ENCODE peak calls at places on chromosomes 4 and X, in four cellular contexts. F, W, C and S are unnamed samples.

GRCh38 chrX:41605144-41605543 is 83.6 kb upstream of the GPR34 start:
- DNase-seq in F (no peak), W (no peak), C (no peak), S (no peak)

GRCh38 chrX:20382518-20383291 is 116.0 kb upstream of the RPS6KA3 start:
- DNase-seq in W (no peak), C (no peak), F (peak), S (no peak)

GRCh38 chr4:23504094-23504493 is 385.8 kb downstream of the PPARGC1A start:
- DNase-seq in W (no peak), C (no peak), F (no peak), S (no peak)

GRCh38 chr4:48944659-48945290 is 38.2 kb upstream of the OCIAD2 start:
- DNase-seq in C (no peak), F (peak), W (peak), S (no peak)

GRCh38 chr4:7904108-7904516 is 35.5 kb downstream of the AFAP1 start:
- DNase-seq in F (no peak), W (no peak), C (no peak), S (no peak)

GRCh38 chrX:18422325-18422724 is 3.1 kb upstream of the CDKL5 start:
- DNase-seq in C (no peak), F (no peak), W (no peak), S (no peak)

GRCh38 chr4:151175754-151176153 is 76.3 kb downstream of the RPS3A start:
- DNase-seq in F (no peak), W (no peak), C (no peak), S (no peak)

GRCh38 chr4:5808081-5808741 is 84.7 kb downstream of the CRMP1 start:
- DNase-seq in W (no peak), F (no peak), C (no peak), S (no peak)

GRCh38 chr4:115323106-115323684 is 209.8 kb upstream of the NDST4 start:
- DNase-seq in F (no peak), C (no peak), W (no peak), S (no peak)

GRCh38 chrX:13165747-13166146 is 121.3 kb upstream of the FAM9C start:
- DNase-seq in C (no peak), F (no peak), W (no peak), S (no peak)

GRCh38 chr4:183960912-183961569 is 55.9 kb downstream of the STOX2 start:
- DNase-seq in F (no peak), W (no peak), C (no peak), S (no peak)

GRCh38 chr4:89995824-89996223 is 101.2 kb downstream of the MMRN1 start:
- DNase-seq in W (no peak), F (peak), C (no peak), S (no peak)

GRCh38 chrX:2684256-2684655 is 6.8 kb upstream of the CD99 start:
- DNase-seq in W (no peak), F (no peak), C (no peak), S (no peak)

GRCh38 chr4:169098054-169098896 is 88.2 kb upstream of the CBR4 start:
- DNase-seq in F (no peak), W (no peak), C (no peak), S (no peak)

GRCh38 chr4:20532871-20533870 is 167.1 kb upstream of the PACRGL start:
- DNase-seq in C (no peak), W (no peak), F (no peak), S (no peak)

GRCh38 chr4:77157859-77158486 is 966 bp downstream of the CCNG2 start:
- DNase-seq in F (peak), W (peak), C (peak), S (peak)

GRCh38 chrX:129738466-129739308 is at the start of gene XPNPEP2:
- DNase-seq in W (no peak), F (no peak), C (no peak), S (no peak)

GRCh38 chr4:649751-650310 is 24.2 kb downstream of the ATP5ME start:
- DNase-seq in F (no peak), C (no peak), W (no peak), S (no peak)

GRCh38 chr4:155304375-155304774 is 72.4 kb downstream of the MAP9 start:
- DNase-seq in F (no peak), C (no peak), W (no peak), S (no peak)
- TF ChIP-seq TAF1 in F (no peak), C (no peak), W (no peak), S (no peak)

DNA sequence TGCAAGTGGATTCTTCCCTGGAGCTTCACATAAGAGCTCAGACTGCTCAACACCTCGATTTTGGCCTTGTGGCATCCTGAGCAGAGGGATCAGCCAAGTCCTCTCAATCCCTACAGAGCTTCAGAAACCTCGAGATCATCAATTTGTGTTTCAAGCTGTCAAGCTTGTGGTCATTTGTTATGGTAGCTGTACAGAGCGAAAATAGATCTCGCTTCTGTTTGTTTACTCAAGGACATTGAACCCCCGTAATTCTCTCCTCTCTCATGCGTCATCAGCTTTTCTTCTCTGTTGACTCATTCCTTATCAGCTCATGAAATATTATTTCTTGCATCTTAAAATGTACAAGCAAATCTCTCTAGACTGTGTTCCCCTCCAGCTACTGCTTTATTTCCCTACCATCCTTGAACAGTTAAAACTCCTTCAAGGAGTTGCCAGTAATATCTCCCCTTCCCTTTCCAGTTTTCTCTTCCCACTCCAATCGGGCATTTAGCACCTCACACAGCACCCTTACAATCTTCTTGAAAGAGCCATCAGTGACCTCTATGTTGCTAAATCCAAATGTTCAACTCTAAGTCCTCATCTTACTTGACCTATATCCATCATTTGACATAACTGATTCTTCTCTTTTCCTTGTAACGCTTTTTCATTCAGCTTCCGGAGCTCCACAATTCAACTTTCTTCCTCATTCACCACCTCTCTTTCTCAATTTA is 106.2 kb upstream of the FAT1 start:
- DNase-seq in W (peak), C (no peak), F (peak), S (no peak)
- TF ChIP-seq TAF1 in W (no peak), C (no peak), F (no peak), S (no peak)

GRCh38 chr4:45662996-45663395 is 460.9 kb downstream of the GABRG1 start:
- DNase-seq in F (no peak), W (no peak), C (no peak), S (no peak)
- TF ChIP-seq TAF1 in F (no peak), W (no peak), C (no peak), S (no peak)

DNA sequence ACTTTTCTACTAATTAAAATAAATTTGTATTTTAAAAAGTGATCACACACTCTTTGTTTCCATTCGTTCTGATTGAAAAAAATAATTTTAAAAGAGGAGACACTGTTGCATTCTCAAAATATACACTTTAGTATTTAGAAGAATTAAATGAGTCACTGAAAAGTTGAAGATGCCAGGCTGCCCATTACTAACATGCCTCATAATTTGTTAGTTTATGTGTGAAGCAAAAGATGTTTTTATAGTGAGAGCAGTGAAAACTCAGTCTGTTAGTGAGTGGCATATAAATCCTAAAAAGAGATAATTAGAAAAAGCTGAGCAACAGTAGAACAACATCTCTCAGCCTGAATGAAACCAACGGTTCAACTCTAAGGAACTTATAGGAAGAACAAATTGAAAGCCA is 143.4 kb downstream of the CDS1 start:
- DNase-seq in F (no peak), C (no peak), W (no peak), S (no peak)
- TF ChIP-seq TAF1 in F (no peak), C (no peak), W (no peak), S (no peak)

GRCh38 chr4:85092943-85093342 is 126.5 kb upstream of the WDFY3 start:
- DNase-seq in W (no peak), F (no peak), C (no peak), S (no peak)
- TF ChIP-seq TAF1 in W (no peak), F (no peak), C (no peak), S (no peak)